ENCODE peak calls at places on chromosomes 6 and 20, in six cellular contexts. B is IMR-90, D is tibial nerve, A is fibroblast of lung, E is endothelial cell of umbilical vein, U is lung. P is an unnamed sample.

GRCh38 chr6:292506-293184 is 358 bp downstream of the DUSP22 start:
- DNase-seq in A (peak; percentile 38), B (peak; percentile 24), D (peak; percentile 74), U (peak; percentile 85), E (peak; percentile 63), P (no peak)

GRCh38 chr6:149451361-149452061 is 33.3 kb downstream of the ZC3H12D start:
- DNase-seq in U (peak; percentile 61), B (no peak), D (no peak), A (no peak), E (no peak), P (no peak)

GRCh38 chr6:151610336-151610735 is 116.5 kb downstream of the CCDC170 start:
- DNase-seq in D (no peak), A (no peak), U (no peak), B (no peak), E (no peak), P (no peak)

GRCh38 chr6:142417331-142417750 is 115.5 kb downstream of the ADGRG6 start:
- DNase-seq in D (no peak), E (no peak), B (no peak), U (no peak), A (no peak), P (no peak)

GRCh38 chr6:111157412-111157811 is 70.1 kb downstream of the SLC16A10 start:
- DNase-seq in U (no peak), A (no peak), E (no peak), B (no peak), D (no peak), P (no peak)

GRCh38 chr6:167742719-167743303 is 83.9 kb upstream of the AFDN start:
- DNase-seq in U (no peak), A (no peak), D (no peak), E (no peak), B (no peak), P (no peak)

GRCh38 chr6:33812669-33813068 is 8.9 kb upstream of the MLN start:
- DNase-seq in A (peak; percentile 51), B (peak; percentile 55), E (peak; percentile 52), U (no peak), D (no peak), P (no peak)

GRCh38 chr6:54621285-54621684 is 225.3 kb upstream of the FAM83B start:
- DNase-seq in U (no peak), B (no peak), D (peak; percentile 13), A (no peak), E (no peak), P (no peak)

GRCh38 chr6:2718334-2719052 is 32.2 kb downstream of the MYLK4 start:
- DNase-seq in B (peak; percentile 43), D (no peak), E (peak; percentile 81), U (no peak), A (peak; percentile 39), P (no peak)

GRCh38 chr6:42032366-42032765 is 18.0 kb upstream of the TAF8 start:
- DNase-seq in D (no peak), U (no peak), B (no peak), A (no peak), E (no peak), P (no peak)

GRCh38 chr6:3406362-3406809 is 50.5 kb downstream of the SLC22A23 start:
- DNase-seq in A (no peak), D (no peak), B (no peak), U (no peak), E (no peak), P (no peak)

GRCh38 chr6:26305097-26305841 is 59.7 kb upstream of the BTN3A2 start:
- DNase-seq in E (peak; percentile 65), A (peak; percentile 84), U (no peak), D (peak; percentile 62), B (peak; percentile 87), P (no peak)

GRCh38 chr20:34713194-34713943 is 9.2 kb downstream of the TP53INP2 start:
- DNase-seq in A (peak; percentile 98), U (no peak), B (peak; percentile 100), D (no peak), E (peak; percentile 99), P (peak; percentile 91)

GRCh38 chr6:151452750-151453427 is 963 bp upstream of the RMND1 start:
- DNase-seq in B (no peak), U (peak; percentile 36), A (peak; percentile 26), E (peak; percentile 65), D (peak; percentile 22), P (no peak)

GRCh38 chr6:44431118-44431725 is 43.7 kb downstream of the CDC5L start:
- DNase-seq in B (peak; percentile 73), E (peak; percentile 73), U (peak; percentile 33), A (peak; percentile 81), D (peak; percentile 78), P (no peak)

DNA sequence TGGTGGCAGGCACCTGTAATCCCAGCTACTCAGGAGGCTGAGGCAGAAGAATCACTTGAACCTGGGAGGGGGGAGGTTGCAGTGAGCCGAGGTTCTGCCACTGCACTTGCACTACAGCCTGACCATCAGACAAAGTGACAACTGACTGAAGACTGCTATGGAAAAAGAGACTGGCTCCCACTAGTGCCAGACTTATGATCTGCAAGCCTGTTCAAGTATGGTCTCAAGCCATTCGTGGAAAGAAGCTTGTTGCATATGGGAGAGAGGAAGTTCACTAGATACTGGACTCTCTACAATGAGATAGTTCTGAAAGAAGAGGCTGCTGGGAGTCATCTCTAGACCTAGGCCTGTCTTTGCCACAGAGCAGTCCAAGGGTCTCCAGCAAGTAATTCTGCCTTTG is 26.7 kb downstream of the MDN1 start:
- DNase-seq in A (peak; percentile 18), E (peak; percentile 46), U (no peak), D (no peak), B (peak; percentile 16), P (no peak)
- TF ChIP-seq CTCF in A (no peak), E (peak; percentile 38), U (no peak), D (peak; percentile 10), B (peak; percentile 19), P (peak; percentile 47)

DNA sequence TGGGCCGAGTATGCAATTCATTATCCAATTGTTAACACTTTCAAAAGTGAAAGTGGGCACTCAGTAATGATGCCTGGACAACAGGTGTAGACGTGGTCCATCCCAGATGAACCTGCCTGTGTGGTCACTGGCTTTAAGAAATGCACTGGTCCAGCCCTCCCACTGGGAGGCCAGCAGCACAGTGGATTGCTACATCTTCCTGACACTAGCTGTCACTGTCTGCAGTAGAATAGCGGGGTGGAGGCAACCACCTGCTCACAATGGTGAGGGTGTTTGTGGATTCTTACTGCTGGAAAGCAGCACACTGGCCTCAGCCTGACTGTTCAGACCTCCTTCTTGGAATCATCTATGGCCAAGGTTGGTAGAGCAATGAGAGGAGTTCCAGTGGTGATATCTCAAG is 228.2 kb upstream of the PLN start:
- DNase-seq in U (no peak), B (no peak), A (no peak), E (no peak), D (no peak), P (no peak)
- H3K4me1 ChIP-seq in U (peaks cover 9% of the 10 kb centered on the region), B (peaks cover 10% of the 10 kb centered on the region), A (peaks cover 14% of the 10 kb centered on the region), E (no peaks in the 10 kb centered on the region), D (peaks cover 48% of the 10 kb centered on the region), P (no peaks in the 10 kb centered on the region)

DNA sequence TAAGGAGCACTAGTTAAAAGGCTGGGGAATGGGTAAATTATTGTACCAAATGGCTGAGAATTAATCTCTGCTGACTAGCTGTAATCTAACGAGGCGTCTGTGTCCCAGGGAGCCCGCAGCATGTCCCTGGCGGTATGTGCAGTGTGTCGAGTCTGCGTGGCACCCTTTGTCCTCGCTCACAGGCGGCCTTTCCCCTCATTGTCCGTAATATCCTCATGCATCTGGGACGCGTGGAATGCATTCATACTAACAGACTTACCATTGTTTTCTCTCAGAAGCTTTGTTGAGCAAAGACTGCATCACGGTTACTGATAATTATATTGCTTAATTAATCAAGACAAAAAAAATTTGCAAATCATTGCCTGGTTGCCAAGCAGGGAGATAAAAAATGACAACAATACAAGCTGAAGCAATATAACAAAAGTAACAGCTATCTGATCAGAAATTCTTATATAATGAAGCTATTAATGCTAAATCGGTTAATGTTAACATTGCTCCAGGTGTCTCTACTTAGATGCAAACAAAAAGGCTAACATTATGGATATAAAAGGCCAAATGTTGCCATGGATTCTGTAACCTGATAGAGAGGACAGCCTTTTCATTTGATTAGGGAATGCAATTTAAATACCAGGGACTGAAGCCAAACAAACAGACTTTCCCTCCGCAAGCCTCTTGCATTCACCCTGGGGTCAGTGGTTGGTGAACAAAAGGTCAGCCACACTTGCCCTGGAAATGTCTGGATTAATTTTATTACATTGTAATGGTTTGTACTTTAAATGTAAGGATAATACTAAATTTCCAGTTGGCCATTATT is 124.8 kb downstream of the INSM1 start:
- DNase-seq in U (no peak), A (peak; percentile 24), D (no peak), E (peak; percentile 69), B (no peak), P (no peak)
- H3K27ac ChIP-seq in U (no peak overlapping the region), A (no peak overlapping the region), D (peak overlapping the region; percentile 43), E (peak overlapping the region; percentile 15), B (no peak overlapping the region), P (no peak overlapping the region)

GRCh38 chr6:5076931-5077330 is 8.2 kb upstream of the PPP1R3G start:
- DNase-seq in A (no peak), U (no peak), B (no peak), D (no peak), E (no peak), P (no peak)

GRCh38 chr6:5079692-5080091 is 5.4 kb upstream of the PPP1R3G start:
- DNase-seq in U (no peak), E (no peak), A (no peak), D (no peak), B (no peak), P (no peak)

GRCh38 chr6:5081182-5081581 is 4.0 kb upstream of the PPP1R3G start:
- DNase-seq in B (no peak), E (no peak), A (no peak), D (no peak), U (no peak), P (no peak)

GRCh38 chr6:5080574-5080973 is 4.6 kb upstream of the PPP1R3G start:
- DNase-seq in E (no peak), D (no peak), A (no peak), U (no peak), B (peak; percentile 22), P (no peak)

DNA sequence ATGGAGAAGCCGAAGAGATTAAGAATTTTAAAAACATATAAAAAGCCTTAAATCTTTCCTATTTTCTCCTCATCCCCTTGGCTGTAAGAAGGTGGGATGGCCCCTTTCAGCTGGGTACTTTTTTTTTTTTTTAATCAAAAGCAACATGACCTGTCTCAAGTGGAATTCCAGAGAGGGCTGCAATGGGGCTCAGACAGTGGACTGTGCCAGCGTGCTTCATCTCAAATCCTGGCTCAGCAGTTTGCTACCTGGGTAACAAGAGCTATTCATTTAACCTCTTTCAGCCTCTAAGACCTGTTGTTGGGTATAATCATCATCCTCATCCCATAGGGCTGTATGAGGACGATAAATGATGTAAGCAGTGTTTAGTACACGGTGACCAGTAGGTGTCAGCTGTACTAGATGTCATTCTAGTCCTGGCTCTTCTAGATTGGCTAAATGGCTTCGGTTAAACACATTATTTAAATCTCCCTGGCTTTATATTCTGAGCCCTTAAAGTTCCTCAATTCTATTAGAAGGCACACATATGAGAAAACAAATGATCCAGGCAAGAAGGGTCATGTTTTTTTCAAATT is 6.9 kb upstream of the PPP1R3G start:
- DNase-seq in E (peak; percentile 24), B (no peak), D (no peak), A (peak; percentile 24), U (no peak), P (no peak)
- TF ChIP-seq CTCF in E (no peak), B (no peak), D (no peak), A (no peak), U (no peak), P (no peak)

DNA sequence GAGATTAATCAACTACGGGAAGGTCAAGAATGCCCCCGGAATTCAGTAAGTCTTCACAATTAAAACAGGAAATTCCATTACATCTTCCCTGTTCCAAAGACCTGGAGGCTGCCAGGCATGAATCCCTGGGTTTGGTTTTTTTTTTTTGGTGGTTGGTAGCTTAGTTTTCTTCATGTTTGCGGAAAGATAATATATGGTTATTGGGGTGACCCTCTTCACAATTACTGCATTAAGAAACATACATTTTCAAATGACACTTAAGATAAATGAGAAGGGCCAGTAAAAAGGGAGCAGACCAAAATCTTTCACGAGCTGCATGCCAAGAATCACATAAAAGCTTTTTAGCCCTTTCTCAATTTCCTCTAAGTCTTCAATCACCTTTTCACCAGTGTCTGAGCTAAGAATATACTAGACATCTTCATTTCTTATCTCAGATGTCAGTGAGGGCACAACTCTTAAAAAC is 64.0 kb downstream of the KIF13A start:
- DNase-seq in B (no peak), A (no peak), E (peak; percentile 41), U (no peak), D (no peak), P (no peak)
- H3K4me1 ChIP-seq in B (peaks cover 26% of the 10 kb centered on the region), A (peaks cover 30% of the 10 kb centered on the region), E (peaks cover 18% of the 10 kb centered on the region), U (peaks cover 39% of the 10 kb centered on the region), D (peaks cover 52% of the 10 kb centered on the region), P (peaks cover 11% of the 10 kb centered on the region)

P was measured in RWPE2.